ENCODE peak calls at places on chromosomes 16 and 17, in eight cellular contexts. One of them, this sample, is unnamed.
A peak's percentile ranks its signal among the peaks of the same experiment; 100 is the strongest.

GRCh38 chr16:4679156-4679853 is 14.1 kb upstream of the NUDT16L1 start:
- DNase-seq in heart right ventricle: peak; percentile 59
- DNase-seq in sigmoid colon: no peak
- DNase-seq in fibroblast of lung: no peak
- DNase-seq in A549: no peak
- DNase-seq in BE2C: peak; percentile 64
- DNase-seq in tibial artery: no peak
- DNase-seq in mammary epithelial cell: no peak
- DNase-seq in this sample: no peak

GRCh38 chr17:38658741-38659345 is 15.9 kb downstream of the EPOP start:
- DNase-seq in heart right ventricle: peak; percentile 26
- DNase-seq in sigmoid colon: no peak
- DNase-seq in fibroblast of lung: no peak
- DNase-seq in A549: no peak
- DNase-seq in BE2C: no peak
- DNase-seq in tibial artery: peak; percentile 54
- DNase-seq in mammary epithelial cell: no peak
- DNase-seq in this sample: no peak

GRCh38 chr17:31251075-31251474 is 46.0 kb downstream of the OMG start:
- DNase-seq in heart right ventricle: no peak
- DNase-seq in sigmoid colon: no peak
- DNase-seq in fibroblast of lung: no peak
- DNase-seq in A549: no peak
- DNase-seq in BE2C: no peak
- DNase-seq in tibial artery: no peak
- DNase-seq in mammary epithelial cell: no peak
- DNase-seq in this sample: no peak

GRCh38 chr16:31105677-31106213 is 2.4 kb upstream of the BCKDK start:
- DNase-seq in heart right ventricle: peak; percentile 92
- DNase-seq in sigmoid colon: peak; percentile 95
- DNase-seq in fibroblast of lung: peak; percentile 32
- DNase-seq in A549: peak; percentile 82
- DNase-seq in BE2C: peak; percentile 93
- DNase-seq in tibial artery: peak; percentile 89
- DNase-seq in mammary epithelial cell: peak; percentile 20
- DNase-seq in this sample: peak; percentile 79

GRCh38 chr16:6157806-6158205 is 1060.2 kb upstream of the EEF2KMT start:
- DNase-seq in heart right ventricle: no peak
- DNase-seq in sigmoid colon: no peak
- DNase-seq in fibroblast of lung: no peak
- DNase-seq in A549: no peak
- DNase-seq in BE2C: no peak
- DNase-seq in tibial artery: no peak
- DNase-seq in mammary epithelial cell: no peak
- DNase-seq in this sample: no peak

GRCh38 chr16:69823831-69824563 is 61.9 kb downstream of the WWP2 start:
- DNase-seq in heart right ventricle: peak; percentile 59
- DNase-seq in sigmoid colon: peak; percentile 85
- DNase-seq in fibroblast of lung: no peak
- DNase-seq in A549: no peak
- DNase-seq in BE2C: peak; percentile 70
- DNase-seq in tibial artery: no peak
- DNase-seq in mammary epithelial cell: no peak
- DNase-seq in this sample: no peak

GRCh38 chr17:83053779-83054451 is 25.5 kb upstream of the METRNL start:
- DNase-seq in heart right ventricle: no peak
- DNase-seq in sigmoid colon: peak; percentile 84
- DNase-seq in fibroblast of lung: no peak
- DNase-seq in A549: no peak
- DNase-seq in BE2C: no peak
- DNase-seq in tibial artery: peak; percentile 75
- DNase-seq in mammary epithelial cell: no peak
- DNase-seq in this sample: no peak

GRCh38 chr16:4081035-4081434 is 35.2 kb downstream of the ADCY9 start:
- DNase-seq in heart right ventricle: no peak
- DNase-seq in sigmoid colon: no peak
- DNase-seq in fibroblast of lung: no peak
- DNase-seq in A549: no peak
- DNase-seq in BE2C: no peak
- DNase-seq in tibial artery: no peak
- DNase-seq in mammary epithelial cell: no peak
- DNase-seq in this sample: no peak

GRCh38 chr16:56303880-56304279 is 112.6 kb downstream of the GNAO1 start:
- DNase-seq in heart right ventricle: no peak
- DNase-seq in sigmoid colon: no peak
- DNase-seq in fibroblast of lung: no peak
- DNase-seq in A549: no peak
- DNase-seq in BE2C: no peak
- DNase-seq in tibial artery: no peak
- DNase-seq in mammary epithelial cell: no peak
- DNase-seq in this sample: no peak

GRCh38 chr16:874366-875181 is 74.0 kb upstream of the GNG13 start:
- DNase-seq in heart right ventricle: peak; percentile 7
- DNase-seq in sigmoid colon: peak; percentile 55
- DNase-seq in fibroblast of lung: no peak
- DNase-seq in A549: no peak
- DNase-seq in BE2C: no peak
- DNase-seq in tibial artery: no peak
- DNase-seq in mammary epithelial cell: no peak
- DNase-seq in this sample: no peak

GRCh38 chr17:45063198-45063597 is 2.1 kb downstream of the NMT1 start:
- DNase-seq in heart right ventricle: no peak
- DNase-seq in sigmoid colon: no peak
- DNase-seq in fibroblast of lung: no peak
- DNase-seq in A549: no peak
- DNase-seq in BE2C: no peak
- DNase-seq in tibial artery: no peak
- DNase-seq in mammary epithelial cell: no peak
- DNase-seq in this sample: no peak

GRCh38 chr17:45060382-45060823 is 714 bp upstream of the NMT1 start:
- DNase-seq in heart right ventricle: no peak
- DNase-seq in sigmoid colon: no peak
- DNase-seq in fibroblast of lung: no peak
- DNase-seq in A549: no peak
- DNase-seq in BE2C: no peak
- DNase-seq in tibial artery: no peak
- DNase-seq in mammary epithelial cell: no peak
- DNase-seq in this sample: no peak

GRCh38 chr17:45061606-45062205 is 589 bp downstream of the NMT1 start:
- DNase-seq in heart right ventricle: no peak
- DNase-seq in sigmoid colon: no peak
- DNase-seq in fibroblast of lung: no peak
- DNase-seq in A549: no peak
- DNase-seq in BE2C: no peak
- DNase-seq in tibial artery: peak; percentile 4
- DNase-seq in mammary epithelial cell: no peak
- DNase-seq in this sample: no peak

DNA sequence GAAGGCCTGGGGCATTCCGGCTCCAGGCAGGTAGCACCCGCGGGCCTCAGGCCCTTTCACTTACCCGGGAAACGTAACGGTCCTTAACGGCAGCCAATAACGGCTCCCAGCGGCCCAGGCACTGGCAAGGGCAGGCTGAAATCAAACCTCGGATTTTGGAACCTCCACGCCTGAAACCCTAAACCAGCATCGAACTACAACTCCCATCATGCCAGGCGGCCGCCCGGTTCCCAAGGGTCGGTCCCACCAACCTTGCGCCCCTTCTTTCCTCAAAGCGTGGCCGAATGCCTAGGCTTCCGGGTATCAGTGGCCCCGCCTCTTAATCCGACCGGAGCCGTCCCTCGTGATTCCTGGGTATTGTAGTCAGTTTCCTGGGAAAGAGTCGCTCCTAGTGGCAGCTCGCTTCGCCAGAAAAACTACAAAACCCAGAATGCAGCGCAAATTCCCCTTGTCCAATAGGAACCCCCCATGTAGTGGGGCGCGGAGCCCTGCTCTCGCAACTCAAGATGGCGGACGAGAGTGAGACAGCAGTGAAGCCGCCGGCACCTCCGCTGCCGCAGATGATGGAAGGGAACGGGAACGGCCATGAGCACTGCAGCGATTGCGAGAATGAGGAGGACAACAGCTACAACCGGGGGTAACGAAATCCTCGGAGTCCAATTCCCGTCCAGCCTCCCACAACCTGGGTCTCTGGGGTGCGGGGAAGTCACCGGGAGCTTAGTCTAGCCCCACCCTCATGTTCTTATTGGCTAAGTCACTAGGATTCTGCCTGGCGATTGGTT is at the start of gene NMT1:
- DNase-seq in heart right ventricle: peak; percentile 95
- DNase-seq in sigmoid colon: peak; percentile 99
- DNase-seq in fibroblast of lung: peak; percentile 99
- DNase-seq in A549: peak; percentile 100
- DNase-seq in BE2C: peak; percentile 98
- DNase-seq in tibial artery: peak; percentile 100
- DNase-seq in mammary epithelial cell: peak; percentile 99
- DNase-seq in this sample: peak; percentile 98
- H3K4me1 ChIP-seq in heart right ventricle: peaks cover 32% of the 10 kb centered on the region
- H3K4me1 ChIP-seq in sigmoid colon: peaks cover 59% of the 10 kb centered on the region
- H3K4me1 ChIP-seq in fibroblast of lung: peaks cover 11% of the 10 kb centered on the region
- H3K4me1 ChIP-seq in A549: peaks cover 16% of the 10 kb centered on the region
- H3K4me1 ChIP-seq in BE2C: peaks cover 16% of the 10 kb centered on the region
- H3K4me1 ChIP-seq in tibial artery: no peaks in the 10 kb centered on the region
- H3K4me1 ChIP-seq in mammary epithelial cell: peaks cover 13% of the 10 kb centered on the region
- H3K4me1 ChIP-seq in this sample: peaks cover 28% of the 10 kb centered on the region

DNA sequence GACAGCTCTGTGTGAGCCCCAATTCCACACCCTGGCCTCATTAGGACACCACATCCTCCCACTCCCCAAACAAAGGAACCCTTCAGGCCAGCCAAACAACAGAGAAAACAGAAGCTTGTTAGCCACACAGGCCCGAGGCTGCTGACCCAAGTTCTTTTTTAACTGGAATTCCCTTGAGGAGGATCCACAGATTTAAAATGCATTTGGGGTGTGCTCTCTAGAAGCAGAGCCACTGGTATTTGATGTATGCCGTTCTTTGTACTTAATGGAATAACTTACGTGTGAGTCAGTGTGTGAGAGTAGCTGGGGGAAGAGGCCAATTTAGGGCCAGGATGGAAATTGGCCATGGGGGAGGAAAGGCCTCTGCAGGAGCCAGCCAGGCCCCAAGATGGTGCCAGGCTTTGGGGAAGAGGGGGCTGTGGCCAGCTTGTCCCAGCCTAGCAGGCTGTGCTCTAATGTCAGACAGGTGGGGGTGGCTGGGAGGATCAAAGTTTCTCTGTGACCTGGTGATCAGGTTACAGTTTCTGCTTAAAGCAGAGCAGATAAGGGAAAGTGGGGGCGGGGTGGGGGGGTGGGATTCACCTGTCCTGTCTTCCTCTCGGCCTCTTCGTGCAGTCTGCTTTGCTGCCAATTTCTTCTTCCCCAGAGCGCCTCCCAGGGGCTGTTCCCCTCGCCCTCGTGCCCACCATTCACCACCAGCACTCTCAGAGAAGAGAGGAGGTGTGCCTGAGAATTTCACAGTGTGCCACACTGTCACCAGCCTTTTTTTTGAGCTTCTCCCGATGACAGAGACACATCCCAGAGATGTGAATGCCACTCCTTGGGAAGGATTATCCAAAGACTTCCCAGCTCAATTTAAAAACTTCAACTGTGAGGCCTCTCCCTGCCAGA is 50.8 kb downstream of the TOM1L2 start:
- DNase-seq in heart right ventricle: no peak
- DNase-seq in sigmoid colon: peak; percentile 71
- DNase-seq in fibroblast of lung: peak; percentile 98
- DNase-seq in A549: peak; percentile 92
- DNase-seq in BE2C: no peak
- DNase-seq in tibial artery: no peak
- DNase-seq in mammary epithelial cell: peak; percentile 93
- DNase-seq in this sample: peak; percentile 76
- H3K4me1 ChIP-seq in heart right ventricle: peaks cover 49% of the 10 kb centered on the region
- H3K4me1 ChIP-seq in sigmoid colon: peaks cover 57% of the 10 kb centered on the region
- H3K4me1 ChIP-seq in fibroblast of lung: peaks cover 29% of the 10 kb centered on the region
- H3K4me1 ChIP-seq in A549: peaks cover 56% of the 10 kb centered on the region
- H3K4me1 ChIP-seq in BE2C: peaks cover 9% of the 10 kb centered on the region
- H3K4me1 ChIP-seq in tibial artery: no peaks in the 10 kb centered on the region
- H3K4me1 ChIP-seq in mammary epithelial cell: peaks cover 50% of the 10 kb centered on the region
- H3K4me1 ChIP-seq in this sample: peaks cover 34% of the 10 kb centered on the region

DNA sequence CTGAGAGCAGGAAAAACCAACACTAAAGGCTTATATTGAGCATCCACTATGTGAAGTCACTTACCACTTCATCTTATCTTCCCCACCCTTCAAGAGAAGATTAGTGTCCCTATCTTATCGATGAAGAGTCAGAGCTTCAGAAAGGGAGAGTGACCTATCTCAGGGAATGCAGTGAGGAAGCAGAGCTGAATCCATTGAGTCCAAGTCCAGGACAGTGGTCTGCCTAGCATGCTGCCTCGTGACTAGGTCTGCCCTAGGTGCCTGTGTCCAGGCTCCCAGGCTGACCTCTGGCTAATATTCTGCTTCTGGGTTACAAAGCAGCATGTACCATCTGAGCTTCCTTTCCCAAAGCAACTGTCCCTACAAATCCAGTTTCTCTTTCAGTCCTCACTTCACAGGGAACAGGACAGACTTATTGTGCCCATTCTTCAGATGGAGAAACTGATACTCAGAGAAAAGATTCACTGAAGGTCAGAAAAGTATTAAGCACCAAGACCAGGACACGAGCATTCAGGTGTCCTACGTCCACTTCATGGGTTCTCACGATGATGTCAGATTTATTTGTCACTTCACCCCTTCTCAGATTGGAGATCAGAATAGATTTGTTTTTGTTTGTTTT is 13.3 kb upstream of the FZD2 start:
- DNase-seq in heart right ventricle: no peak
- DNase-seq in sigmoid colon: no peak
- DNase-seq in fibroblast of lung: no peak
- DNase-seq in A549: no peak
- DNase-seq in BE2C: no peak
- DNase-seq in tibial artery: no peak
- DNase-seq in mammary epithelial cell: no peak
- DNase-seq in this sample: no peak
- H3K4me1 ChIP-seq in heart right ventricle: no peaks in the 10 kb centered on the region
- H3K4me1 ChIP-seq in sigmoid colon: peaks cover 8% of the 10 kb centered on the region
- H3K4me1 ChIP-seq in fibroblast of lung: peaks cover 40% of the 10 kb centered on the region
- H3K4me1 ChIP-seq in A549: peaks cover 71% of the 10 kb centered on the region
- H3K4me1 ChIP-seq in BE2C: no peaks in the 10 kb centered on the region
- H3K4me1 ChIP-seq in tibial artery: no peaks in the 10 kb centered on the region
- H3K4me1 ChIP-seq in mammary epithelial cell: peaks cover 37% of the 10 kb centered on the region
- H3K4me1 ChIP-seq in this sample: peaks cover 9% of the 10 kb centered on the region

GRCh38 chr17:7626956-7627249 is 718 bp downstream of the SAT2 start:
- DNase-seq in heart right ventricle: no peak
- DNase-seq in sigmoid colon: no peak
- DNase-seq in fibroblast of lung: no peak
- DNase-seq in A549: no peak
- DNase-seq in BE2C: no peak
- DNase-seq in tibial artery: no peak
- DNase-seq in mammary epithelial cell: no peak
- DNase-seq in this sample: peak; percentile 19
- H3K4me1 ChIP-seq in heart right ventricle: peaks cover 9% of the 10 kb centered on the region
- H3K4me1 ChIP-seq in sigmoid colon: peaks cover 17% of the 10 kb centered on the region
- H3K4me1 ChIP-seq in fibroblast of lung: peaks cover 5% of the 10 kb centered on the region
- H3K4me1 ChIP-seq in A549: peaks cover 10% of the 10 kb centered on the region
- H3K4me1 ChIP-seq in BE2C: no peaks in the 10 kb centered on the region
- H3K4me1 ChIP-seq in tibial artery: no peaks in the 10 kb centered on the region
- H3K4me1 ChIP-seq in mammary epithelial cell: peaks cover 2% of the 10 kb centered on the region
- H3K4me1 ChIP-seq in this sample: peaks cover 4% of the 10 kb centered on the region

GRCh38 chr16:50086176-50086575 is 20.4 kb downstream of the HEATR3 start:
- DNase-seq in heart right ventricle: no peak
- DNase-seq in sigmoid colon: no peak
- DNase-seq in fibroblast of lung: no peak
- DNase-seq in A549: no peak
- DNase-seq in BE2C: no peak
- DNase-seq in tibial artery: no peak
- DNase-seq in mammary epithelial cell: no peak
- DNase-seq in this sample: no peak
- H3K4me1 ChIP-seq in heart right ventricle: no peaks in the 10 kb centered on the region
- H3K4me1 ChIP-seq in sigmoid colon: no peaks in the 10 kb centered on the region
- H3K4me1 ChIP-seq in fibroblast of lung: no peaks in the 10 kb centered on the region
- H3K4me1 ChIP-seq in A549: no peaks in the 10 kb centered on the region
- H3K4me1 ChIP-seq in BE2C: no peaks in the 10 kb centered on the region
- H3K4me1 ChIP-seq in tibial artery: no peaks in the 10 kb centered on the region
- H3K4me1 ChIP-seq in mammary epithelial cell: peaks cover 7% of the 10 kb centered on the region
- H3K4me1 ChIP-seq in this sample: no peaks in the 10 kb centered on the region

GRCh38 chr17:57949649-57950048 is 5.6 kb downstream of the CUEDC1 start:
- DNase-seq in heart right ventricle: no peak
- DNase-seq in sigmoid colon: peak; percentile 80
- DNase-seq in fibroblast of lung: no peak
- DNase-seq in A549: peak; percentile 53
- DNase-seq in BE2C: no peak
- DNase-seq in tibial artery: peak; percentile 72
- DNase-seq in mammary epithelial cell: peak; percentile 40
- DNase-seq in this sample: no peak
- H3K4me1 ChIP-seq in heart right ventricle: peaks cover 81% of the 10 kb centered on the region
- H3K4me1 ChIP-seq in sigmoid colon: peaks cover 94% of the 10 kb centered on the region
- H3K4me1 ChIP-seq in fibroblast of lung: peaks cover 55% of the 10 kb centered on the region
- H3K4me1 ChIP-seq in A549: peaks cover 93% of the 10 kb centered on the region
- H3K4me1 ChIP-seq in BE2C: no peaks in the 10 kb centered on the region
- H3K4me1 ChIP-seq in tibial artery: peaks cover 8% of the 10 kb centered on the region
- H3K4me1 ChIP-seq in mammary epithelial cell: peaks cover 39% of the 10 kb centered on the region
- H3K4me1 ChIP-seq in this sample: peaks cover 65% of the 10 kb centered on the region